ENCODE peak calls at places on chromosome 9, in five cellular contexts. C is SK-N-SH, O is GM23248, B is neural progenitor cell, F is hepatocyte. W is an unnamed sample.

GRCh38 chr9:37379835-37380234 is 42.7 kb upstream of the GRHPR start:
- DNase-seq in C (no peak), B (no peak), O (no peak), F (no peak), W (no peak)

GRCh38 chr9:88737031-88737430 is 202.1 kb downstream of the NXNL2 start:
- DNase-seq in C (no peak), O (no peak), B (no peak), F (no peak), W (no peak)

GRCh38 chr9:35114113-35114847 is 1.4 kb downstream of the ATOSB start:
- DNase-seq in O (peak), B (peak), C (peak), F (peak), W (peak)

GRCh38 chr9:107805198-107805597 is 315.6 kb upstream of the KLF4 start:
- DNase-seq in C (no peak), O (no peak), F (no peak), B (no peak), W (no peak)

GRCh38 chr9:127905788-127906191 is 6.4 kb upstream of the ST6GALNAC6 start:
- DNase-seq in O (no peak), B (no peak), F (no peak), C (no peak), W (no peak)

GRCh38 chr9:24258626-24259025 is 287.1 kb downstream of the IZUMO3 start:
- DNase-seq in O (no peak), C (no peak), F (no peak), B (no peak), W (no peak)

GRCh38 chr9:84331119-84331791 is 9.3 kb downstream of the SLC28A3 start:
- DNase-seq in O (peak), F (peak), B (no peak), C (no peak), W (no peak)

GRCh38 chr9:112012026-112012902 is 115.7 kb downstream of the UGCG start:
- DNase-seq in O (peak), B (no peak), F (peak), C (no peak), W (peak)

GRCh38 chr9:35423499-35423898 is 66.4 kb upstream of the RUSC2 start:
- DNase-seq in F (no peak), O (peak), B (no peak), C (no peak), W (no peak)

GRCh38 chr9:116181853-116182610 is 28.4 kb downstream of the PAPPA start:
- DNase-seq in B (no peak), F (no peak), C (no peak), O (peak), W (no peak)

GRCh38 chr9:121059998-121060636 is 10.0 kb upstream of the C5 start:
- DNase-seq in B (peak), O (peak), F (peak), C (peak), W (peak)

GRCh38 chr9:88355166-88355565 is 33.1 kb upstream of the SPIN1 start:
- DNase-seq in C (no peak), B (no peak), F (peak), O (peak), W (no peak)

GRCh38 chr9:15299374-15299939 is 7.6 kb downstream of the TTC39B start:
- DNase-seq in O (no peak), C (no peak), B (no peak), F (no peak), W (peak)

DNA sequence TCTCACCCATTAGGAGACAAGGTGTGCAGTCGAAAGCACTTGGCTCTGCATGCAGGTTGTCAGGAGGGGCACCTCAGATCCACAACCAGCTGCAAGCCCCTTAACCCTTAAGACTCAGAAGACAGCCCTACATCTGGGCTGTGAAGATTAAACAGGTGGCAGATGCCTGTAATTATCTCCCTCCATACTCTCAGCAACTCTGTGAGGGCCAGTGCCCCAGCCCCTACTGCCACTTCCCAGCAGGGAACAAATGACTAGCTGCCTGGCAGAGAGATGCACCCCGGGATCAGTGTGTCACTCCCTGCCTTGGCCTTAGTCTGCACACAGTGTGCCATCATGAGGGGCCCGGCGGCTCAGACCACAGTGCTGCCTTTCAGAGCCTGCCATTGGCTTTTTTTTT is 42.0 kb downstream of the CRB2 start:
- DNase-seq in B (no peak), F (no peak), C (no peak), O (no peak), W (no peak)
- TF ChIP-seq EZH2phosphoT487 in B (no peak), F (no peak), C (no peak), O (no peak), W (no peak)

DNA sequence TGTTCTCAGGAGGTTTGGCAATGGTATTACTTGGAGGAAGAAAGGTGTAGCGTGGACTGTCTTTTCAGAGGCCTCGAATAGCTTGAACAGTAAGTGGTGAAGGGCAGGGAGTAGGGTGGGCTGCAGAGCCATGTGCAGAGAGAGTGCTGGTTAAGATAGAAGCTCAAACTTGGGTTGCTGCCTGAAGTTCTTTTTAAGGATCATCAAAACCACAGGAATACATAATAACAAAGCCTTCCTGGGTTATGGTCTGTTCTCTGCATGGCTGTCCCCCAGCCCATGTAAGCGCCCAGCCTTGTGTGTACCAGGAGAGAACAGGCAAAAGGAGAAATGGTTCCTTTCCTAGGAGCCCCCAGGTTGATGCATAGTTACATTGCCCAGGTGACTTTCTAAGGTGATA is 43.9 kb downstream of the RCL1 start:
- DNase-seq in B (no peak), F (no peak), O (no peak), C (no peak), W (no peak)
- H3K27ac ChIP-seq in B (no peak), F (no peak), O (no peak), C (no peak), W (no peak)

GRCh38 chr9:82805027-82805426 is 257.9 kb downstream of the RASEF start:
- DNase-seq in B (no peak), F (no peak), O (no peak), C (no peak), W (no peak)

GRCh38 chr9:82808478-82808877 is 254.5 kb downstream of the RASEF start:
- DNase-seq in C (no peak), O (no peak), F (no peak), B (peak), W (no peak)

DNA sequence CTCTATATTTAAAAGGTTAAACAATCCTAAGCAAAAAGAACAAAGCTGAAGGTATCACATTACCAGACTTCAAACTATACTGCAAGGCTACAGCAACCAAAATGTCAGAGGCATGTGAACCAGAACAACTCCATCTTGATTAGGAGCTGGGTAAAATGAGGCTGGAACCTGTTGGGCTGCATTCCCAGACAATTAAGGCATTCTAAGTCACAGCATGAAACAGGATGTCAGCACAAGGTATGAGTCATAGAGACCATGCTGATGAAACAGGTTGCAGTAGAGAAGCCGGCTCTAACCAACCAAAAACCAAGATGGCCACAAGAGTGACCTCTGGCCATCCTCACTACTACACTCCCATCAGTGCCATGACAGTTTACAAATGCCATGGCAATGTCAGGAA is 252.0 kb downstream of the RASEF start:
- DNase-seq in B (no peak), C (no peak), O (peak), F (peak), W (no peak)
- TF ChIP-seq EZH2phosphoT487 in B (no peak), C (no peak), O (no peak), F (no peak), W (no peak)

DNA sequence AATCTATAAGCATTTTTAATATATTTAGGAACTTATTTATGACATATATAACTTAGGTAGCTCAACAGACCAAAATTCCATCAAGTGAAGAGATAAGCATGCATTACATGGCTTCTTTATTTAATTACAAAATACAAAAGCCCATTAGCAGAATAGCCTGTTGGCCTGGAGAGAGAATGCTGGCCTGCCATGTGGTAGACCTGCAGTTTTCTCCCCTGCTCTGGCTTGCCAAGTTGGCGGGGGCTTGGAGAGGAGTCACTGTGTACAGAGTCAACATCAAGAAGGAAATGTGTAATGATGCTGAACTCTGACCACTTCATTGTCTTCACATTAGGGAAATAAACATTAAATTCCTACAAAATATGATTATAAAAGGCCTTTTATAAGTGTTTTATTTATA is 69.8 kb upstream of the CNTLN start:
- DNase-seq in F (no peak), O (no peak), B (no peak), C (peak), W (no peak)
- H3K27ac ChIP-seq in F (no peak), O (no peak), B (no peak), C (no peak), W (no peak)

DNA sequence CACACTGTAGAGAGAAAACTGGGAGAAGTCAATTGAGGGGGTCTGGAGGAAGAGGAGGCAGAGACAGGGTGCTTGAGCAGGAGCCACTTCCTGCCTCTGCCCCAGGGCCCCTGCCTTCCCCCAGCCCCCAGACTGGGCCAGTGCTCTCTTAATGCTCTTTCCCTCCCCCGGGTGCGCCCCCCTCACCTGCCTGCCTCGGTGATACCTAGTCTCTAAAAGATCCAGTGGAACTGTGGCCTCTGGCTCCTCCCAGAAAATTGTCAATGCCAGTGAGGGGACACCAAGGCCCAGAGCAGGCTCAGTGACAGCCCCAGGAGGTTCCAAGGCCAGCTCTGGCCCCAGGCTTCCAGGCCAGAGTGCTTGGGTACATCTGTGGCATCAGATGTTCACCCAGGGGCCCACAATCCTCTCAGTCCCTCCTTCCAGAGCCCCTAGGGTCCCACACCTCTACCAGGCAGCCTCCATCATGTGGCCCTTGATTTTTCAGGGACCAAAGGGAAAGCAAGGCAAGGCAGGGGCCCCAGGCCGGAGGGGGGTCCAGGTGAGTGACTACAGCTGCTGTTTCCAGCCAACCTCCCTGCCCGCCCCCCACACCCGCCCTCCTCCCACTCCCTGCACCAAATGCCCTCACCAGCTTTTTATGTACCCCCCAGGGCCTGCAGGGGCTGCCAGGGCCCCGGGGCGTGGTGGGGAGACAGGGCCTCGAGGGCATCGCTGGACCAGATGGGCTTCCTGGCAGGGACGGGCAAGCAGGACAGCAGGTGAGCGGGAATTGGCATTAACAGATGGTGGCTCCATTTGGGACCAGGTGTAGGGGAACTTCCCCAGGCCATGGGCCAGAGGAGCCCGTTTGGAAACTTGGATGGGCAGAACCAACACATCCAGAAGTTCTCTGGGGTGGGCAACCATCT is 33.1 kb upstream of the ORM1 start:
- DNase-seq in O (no peak), B (no peak), F (no peak), C (no peak), W (no peak)
- TF ChIP-seq EZH2phosphoT487 in O (no peak), B (no peak), F (no peak), C (no peak), W (no peak)

DNA sequence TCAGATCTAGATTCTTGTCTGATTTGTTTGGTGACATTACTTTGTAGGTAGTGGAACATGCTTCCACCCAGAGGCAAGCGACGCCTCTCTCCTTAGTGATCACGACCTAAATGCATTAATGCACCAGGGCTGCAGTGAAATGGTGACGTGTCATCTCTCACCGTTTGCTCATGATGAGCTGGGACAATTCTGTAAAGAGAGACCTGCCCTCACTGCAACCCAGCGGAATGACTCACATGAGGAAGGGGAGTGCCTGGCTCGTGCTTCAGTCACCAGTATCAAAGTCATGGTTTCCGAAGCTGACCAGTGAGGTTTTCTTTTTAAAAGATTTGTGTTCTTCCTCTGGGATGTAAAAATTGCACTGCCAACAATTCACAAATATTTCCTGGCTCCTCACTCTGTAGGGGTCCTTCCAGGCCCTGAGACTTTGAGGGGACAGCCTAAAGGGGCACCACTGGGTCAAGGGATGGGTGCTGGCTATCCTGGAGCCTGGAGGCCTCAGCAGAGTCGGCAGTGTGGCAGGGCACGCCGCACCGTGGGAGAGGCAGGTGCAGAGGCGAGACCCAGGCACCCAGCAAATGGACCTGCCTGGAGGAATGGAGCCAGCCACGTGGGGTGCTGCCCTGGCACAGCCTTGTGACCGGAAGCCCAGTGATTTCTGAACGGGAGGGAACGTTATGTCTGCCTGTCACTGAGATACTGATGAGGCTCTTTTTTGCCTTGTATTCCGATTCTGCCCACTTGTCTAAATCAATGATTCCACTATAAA is 17.3 kb downstream of the QSOX2 start:
- DNase-seq in F (peak), O (peak), C (no peak), B (no peak), W (no peak)
- H3K27ac ChIP-seq in F (no peak), O (peak), C (no peak), B (no peak), W (no peak)

W was measured in MM.1S.